ENCODE peak calls at places on chromosomes 2 and 18, in five cellular contexts. P is adrenal gland, O is HCT116, Y is lung, Z is ovary. W is an unnamed sample. For H3K4me1, the result is how much of the 10 kb centered on the place peaks cover.

GRCh38 chr2:11830708-11831301 is 84.4 kb downstream of the LPIN1 start:
- DNase-seq in P (peak), O (no peak), Y (no peak), Z (no peak), W (no peak)

GRCh38 chr2:237900891-237901831 is 41.7 kb downstream of the RAMP1 start:
- DNase-seq in P (no peak), O (no peak), Y (no peak), Z (peak), W (no peak)

GRCh38 chr2:47429795-47430194 is 26.8 kb downstream of the MSH2 start:
- DNase-seq in P (no peak), O (no peak), Y (no peak), Z (no peak), W (no peak)

GRCh38 chr2:105862843-105863242 is 118.1 kb downstream of the NCK2 start:
- DNase-seq in P (no peak), O (no peak), Y (no peak), Z (no peak), W (no peak)

GRCh38 chr2:238489431-238489830 is 62.7 kb downstream of the ASB1 start:
- DNase-seq in P (peak), O (no peak), Y (no peak), Z (no peak), W (no peak)

GRCh38 chr2:204177977-204178522 is 241.5 kb downstream of the ICOS start:
- DNase-seq in P (peak), O (peak), Y (peak), Z (peak), W (peak)

GRCh38 chr2:105037572-105038382 is at the start of gene MRPS9:
- DNase-seq in P (peak), O (peak), Y (peak), Z (peak), W (peak)

GRCh38 chr2:156826342-156826933 is 390.3 kb downstream of the GPD2 start:
- DNase-seq in P (peak), O (no peak), Y (no peak), Z (no peak), W (no peak)

GRCh38 chr2:189293164-189293563 is 113.6 kb upstream of the COL5A2 start:
- DNase-seq in P (no peak), O (no peak), Y (no peak), Z (no peak), W (no peak)

GRCh38 chr2:112728384-112729175 is 7.8 kb downstream of the NT5DC4 start:
- DNase-seq in P (peak), O (no peak), Y (peak), Z (no peak), W (no peak)

GRCh38 chr18:6714027-6714426 is 15.5 kb upstream of the ARHGAP28 start:
- DNase-seq in P (no peak), O (no peak), Y (no peak), Z (no peak), W (no peak)

GRCh38 chr2:228334173-228334572 is 152.7 kb upstream of the SPHKAP start:
- DNase-seq in P (no peak), O (no peak), Y (no peak), Z (no peak), W (no peak)

GRCh38 chr18:21998531-21998930 is 170.9 kb upstream of the GATA6 start:
- DNase-seq in P (no peak), O (no peak), Y (no peak), Z (no peak), W (peak)

GRCh38 chr2:224908820-224909219 is 133.4 kb downstream of the DOCK10 start:
- DNase-seq in P (no peak), O (no peak), Y (no peak), Z (no peak), W (no peak)

GRCh38 chr18:36947820-36948348 is 119.0 kb downstream of the KIAA1328 start:
- DNase-seq in P (no peak), O (peak), Y (no peak), Z (no peak), W (no peak)

GRCh38 chr2:181438298-181438697 is 18.9 kb upstream of the ITGA4 start:
- DNase-seq in P (no peak), O (peak), Y (no peak), Z (no peak), W (no peak)

GRCh38 chr18:3463052-3463451 is 13.1 kb downstream of the TGIF1 start:
- DNase-seq in P (no peak), O (no peak), Y (no peak), Z (no peak), W (no peak)

GRCh38 chr2:20595439-20596192 is 55.3 kb downstream of the HS1BP3 start:
- DNase-seq in P (peak), O (no peak), Y (no peak), Z (peak), W (no peak)

GRCh38 chr2:95063401-95063958 is 38.0 kb downstream of the MAL start:
- DNase-seq in P (no peak), O (no peak), Y (no peak), Z (no peak), W (no peak)

GRCh38 chr2:241103176-241103595 is 1.1 kb upstream of the MTERF4 start:
- DNase-seq in P (peak), O (no peak), Y (no peak), Z (no peak), W (no peak)

GRCh38 chr2:157236404-157236803 is 21.1 kb upstream of the GALNT5 start:
- DNase-seq in P (no peak), O (no peak), Y (no peak), Z (no peak), W (no peak)

GRCh38 chr2:236160366-236161081 is 7.7 kb downstream of the GBX2 start:
- DNase-seq in P (no peak), O (no peak), Y (no peak), Z (no peak), W (no peak)

GRCh38 chr18:6748241-6748640 is 18.7 kb downstream of the ARHGAP28 start:
- DNase-seq in P (no peak), O (no peak), Y (no peak), Z (no peak), W (peak)

GRCh38 chr2:33442528-33443069 is 33.9 kb upstream of the RASGRP3 start:
- DNase-seq in P (no peak), O (no peak), Y (no peak), Z (no peak), W (no peak)

GRCh38 chr2:182047544-182047943 is 61.9 kb downstream of the PPP1R1C start:
- DNase-seq in P (no peak), O (no peak), Y (no peak), Z (no peak), W (no peak)

GRCh38 chr2:221097568-221097915 is 474.6 kb downstream of the EPHA4 start:
- DNase-seq in P (no peak), O (no peak), Y (no peak), Z (no peak), W (no peak)

GRCh38 chr18:11905613-11906012 is 2.5 kb downstream of the MPPE1 start:
- DNase-seq in P (no peak), O (no peak), Y (no peak), Z (no peak), W (no peak)

GRCh38 chr2:130336877-130337734 is 5.6 kb upstream of the IMP4 start:
- DNase-seq in P (peak), O (peak), Y (peak), Z (peak), W (peak)

GRCh38 chr2:219428469-219428868 is 6.2 kb upstream of the SPEG start:
- DNase-seq in P (no peak), O (no peak), Y (no peak), Z (no peak), W (no peak)

GRCh38 chr2:219429958-219430586 is 4.6 kb upstream of the SPEG start:
- DNase-seq in P (no peak), O (no peak), Y (no peak), Z (no peak), W (no peak)

GRCh38 chr2:219433666-219434467 is 776 bp upstream of the SPEG start:
- DNase-seq in P (no peak), O (peak), Y (no peak), Z (peak), W (no peak)

GRCh38 chr2:219434468-219434717 is 250 bp upstream of the SPEG start:
- DNase-seq in P (no peak), O (no peak), Y (no peak), Z (peak), W (no peak)

GRCh38 chr2:219430633-219431615 is 3.7 kb upstream of the SPEG start:
- DNase-seq in P (peak), O (no peak), Y (no peak), Z (no peak), W (peak)
- TF ChIP-seq CTCF in P (no peak), O (peak), Y (no peak), Z (no peak), W (no peak)

DNA sequence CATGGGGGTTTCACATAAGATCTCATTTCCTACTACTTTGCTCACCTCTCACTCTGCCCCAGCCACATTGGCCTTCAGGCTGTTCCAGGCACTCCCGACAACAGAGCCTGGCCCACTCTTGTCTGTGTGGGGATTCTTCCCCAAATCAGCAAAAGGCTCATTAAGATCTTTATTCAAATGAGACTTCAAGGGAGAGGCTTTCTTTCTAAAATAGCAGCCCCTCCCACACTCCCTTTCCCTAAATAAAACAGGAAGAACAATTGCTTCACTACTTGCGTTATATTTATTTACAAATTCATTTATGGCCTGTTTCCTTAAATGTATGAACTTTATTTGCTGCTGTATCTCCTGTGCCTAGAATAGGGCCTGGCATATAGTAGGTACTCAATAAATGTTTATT is 3.6 kb upstream of the CDC42EP3 start:
- DNase-seq in P (no peak), O (no peak), Y (no peak), Z (no peak), W (no peak)
- H3K27ac ChIP-seq in P (no peak), O (no peak), Y (no peak), Z (no peak), W (peak)

GRCh38 chr2:66698879-66699278 is 264.0 kb downstream of the MEIS1 start:
- DNase-seq in P (no peak), O (no peak), Y (no peak), Z (no peak), W (no peak)
- H3K4me1 ChIP-seq in P (under half), O (under half), Y (under half), Z (under half), W (under half)

GRCh38 chr18:75728621-75729020 is 301.1 kb upstream of the SMIM21 start:
- DNase-seq in P (no peak), O (no peak), Y (no peak), Z (no peak), W (no peak)

GRCh38 chr18:75730249-75730648 is 302.7 kb upstream of the SMIM21 start:
- DNase-seq in P (no peak), O (no peak), Y (no peak), Z (no peak), W (no peak)

DNA sequence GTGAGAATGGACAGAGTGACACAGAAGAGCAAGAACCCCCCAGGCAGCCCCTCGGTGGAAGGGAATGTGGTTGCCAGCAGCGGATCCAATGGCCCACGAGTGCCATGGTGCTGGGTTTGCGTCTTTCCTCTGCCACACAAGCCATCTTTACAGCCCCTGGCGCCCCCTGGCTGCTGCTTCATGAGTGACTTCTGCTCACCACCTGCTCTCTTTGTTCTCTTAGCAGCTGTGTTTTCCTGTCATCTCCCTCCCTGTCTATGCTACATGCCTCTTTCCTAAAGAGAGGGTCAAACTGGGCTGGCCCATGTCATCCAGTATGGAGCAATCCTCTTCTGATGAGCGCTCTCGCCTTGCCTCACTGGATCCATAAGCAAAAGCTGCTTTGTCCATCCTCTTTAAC is 300.0 kb upstream of the SMIM21 start:
- DNase-seq in P (peak), O (peak), Y (no peak), Z (peak), W (peak)
- TF ChIP-seq CTCF in P (peak), O (peak), Y (no peak), Z (no peak), W (peak)